ENCODE peak calls at places on chromosomes 6 and 20, in six cellular contexts. V is WTC11, Q is A549, E is endothelial cell of umbilical vein, T is HepG2, X is GM12878. P is an unnamed sample.

GRCh38 chr20:47102629-47103028 is 208.0 kb downstream of the EYA2 start:
- DNase-seq in V (no peak), X (no peak), Q (no peak), E (no peak), T (no peak), P (no peak)

GRCh38 chr6:155274533-155274932 is 10.7 kb downstream of the CLDN20 start:
- DNase-seq in Q (no peak), T (no peak), E (peak), V (no peak), X (no peak), P (no peak)

GRCh38 chr6:11685411-11686093 is 93.1 kb downstream of the ADTRP start:
- DNase-seq in V (no peak), Q (peak), T (peak), X (no peak), E (no peak), P (no peak)

GRCh38 chr20:8943638-8944037 is 125.2 kb upstream of the PLCB4 start:
- DNase-seq in V (no peak), X (no peak), E (no peak), Q (no peak), T (no peak), P (no peak)

GRCh38 chr6:163724196-163724595 is 309.7 kb downstream of the QKI start:
- DNase-seq in E (no peak), T (no peak), V (no peak), Q (no peak), X (no peak), P (no peak)

GRCh38 chr6:119171442-119171841 is 93.0 kb upstream of the FAM184A start:
- DNase-seq in E (no peak), X (no peak), Q (no peak), V (no peak), T (no peak), P (no peak)

GRCh38 chr20:34017610-34018009 is 23.9 kb downstream of the RALY start:
- DNase-seq in Q (no peak), V (no peak), X (no peak), E (no peak), T (no peak), P (no peak)

GRCh38 chr20:46775826-46776225 is 66.4 kb downstream of the SLC2A10 start:
- DNase-seq in E (no peak), V (no peak), X (no peak), Q (no peak), T (no peak), P (no peak)

GRCh38 chr20:37220796-37221195 is 40.8 kb downstream of the GHRH start:
- DNase-seq in E (no peak), V (no peak), Q (no peak), X (no peak), T (no peak), P (no peak)

GRCh38 chr6:7914991-7915789 is 4.6 kb upstream of the TXNDC5 start:
- DNase-seq in T (no peak), X (no peak), Q (no peak), E (peak), V (no peak), P (no peak)

GRCh38 chr6:142013286-142013685 is 119.4 kb upstream of the GJE1 start:
- DNase-seq in Q (peak), V (no peak), E (peak), T (no peak), X (no peak), P (no peak)

GRCh38 chr20:1798982-1799381 is 96.2 kb upstream of the SIRPA start:
- DNase-seq in V (no peak), X (no peak), Q (no peak), T (no peak), E (no peak), P (no peak)

GRCh38 chr6:77466055-77467028 is 3.1 kb upstream of the HTR1B start:
- DNase-seq in V (peak), E (peak), T (peak), X (no peak), Q (peak), P (no peak)

GRCh38 chr6:298233-299049 is 6.2 kb downstream of the DUSP22 start:
- DNase-seq in V (no peak), T (no peak), X (no peak), Q (no peak), E (peak), P (no peak)

GRCh38 chr20:34948030-34948429 is 7.6 kb downstream of the GSS start:
- DNase-seq in V (no peak), E (no peak), Q (no peak), X (no peak), T (no peak), P (no peak)

GRCh38 chr6:46590765-46591164 is 61.9 kb downstream of the CYP39A1 start:
- DNase-seq in X (no peak), E (no peak), Q (no peak), V (no peak), T (no peak), P (no peak)

GRCh38 chr6:99905209-99906106 is 88.6 kb downstream of the MCHR2 start:
- DNase-seq in V (no peak), X (no peak), E (peak), Q (peak), T (peak), P (peak)

GRCh38 chr20:62378215-62378614 is 8.7 kb upstream of the RPS21 start:
- DNase-seq in V (no peak), E (no peak), T (no peak), X (no peak), Q (no peak), P (no peak)

GRCh38 chr20:24584538-24585356 is 115.3 kb downstream of the SYNDIG1 start:
- DNase-seq in T (no peak), V (no peak), X (no peak), E (no peak), Q (no peak), P (no peak)

GRCh38 chr20:58710481-58711265 is 18.1 kb downstream of the NPEPL1 start:
- DNase-seq in X (no peak), Q (no peak), E (no peak), T (no peak), V (peak), P (no peak)

GRCh38 chr20:48283470-48284110 is 498.3 kb upstream of the SULF2 start:
- DNase-seq in E (peak), Q (no peak), V (no peak), T (peak), X (no peak), P (no peak)

GRCh38 chr6:25899580-25900408 is 25.8 kb upstream of the SLC17A3 start:
- DNase-seq in Q (no peak), E (no peak), T (peak), V (no peak), X (no peak), P (no peak)

GRCh38 chr20:47360489-47361267 is 4.2 kb upstream of the ZMYND8 start:
- DNase-seq in V (peak), X (no peak), E (peak), T (peak), Q (peak), P (peak)

GRCh38 chr6:31473780-31474725 is 23.9 kb upstream of the MICB start:
- DNase-seq in Q (no peak), V (no peak), T (no peak), E (peak), X (no peak), P (no peak)

GRCh38 chr6:13643125-13643524 is 28.0 kb downstream of the NOL7 start:
- DNase-seq in V (no peak), Q (no peak), T (no peak), X (no peak), E (no peak), P (no peak)

GRCh38 chr20:15708984-15709598 is 864.2 kb downstream of the KIF16B start:
- DNase-seq in Q (peak), E (no peak), X (no peak), V (peak), T (peak), P (peak)

GRCh38 chr20:54069501-54069971 is 858 bp downstream of the BCAS1 start:
- DNase-seq in V (no peak), Q (no peak), X (no peak), E (no peak), T (no peak), P (no peak)
- TF ChIP-seq MAX in V (no peak), Q (no peak), X (no peak), E (no peak), T (no peak), P (no peak)

GRCh38 chr6:127118505-127119360 is at the start of gene RSPO3:
- DNase-seq in Q (peak), V (peak), T (no peak), E (peak), X (no peak), P (no peak)
- TF ChIP-seq MAX in Q (no peak), V (no peak), T (no peak), E (no peak), X (no peak), P (no peak)

DNA sequence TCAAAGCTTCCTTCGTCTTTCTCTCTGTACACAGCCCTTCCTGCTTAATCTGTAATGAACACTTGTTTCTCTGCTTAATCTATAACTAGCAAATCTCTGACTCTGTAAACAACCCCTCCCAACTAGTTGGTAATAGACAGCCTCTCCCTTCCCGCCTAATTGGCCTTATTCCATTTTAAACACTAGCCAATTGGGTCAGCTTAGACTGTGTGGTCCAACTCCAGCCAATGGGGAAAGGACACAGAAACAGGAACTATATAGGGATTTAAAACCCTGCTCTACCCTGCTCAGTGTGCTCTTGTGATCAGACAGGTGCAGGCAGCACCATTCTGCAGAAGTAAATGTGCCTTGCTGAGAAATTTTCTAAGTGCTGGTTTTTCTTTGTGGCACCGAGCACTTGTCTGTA is 18.5 kb downstream of the CHD6 start:
- DNase-seq in X (no peak), V (no peak), T (no peak), Q (no peak), E (no peak), P (no peak)
- TF ChIP-seq MAX in X (no peak), V (no peak), T (no peak), Q (no peak), E (no peak), P (no peak)

GRCh38 chr6:33171096-33171888 is 21.0 kb downstream of the COL11A2 start:
- DNase-seq in E (no peak), V (no peak), Q (no peak), T (no peak), X (no peak), P (no peak)

GRCh38 chr6:33168624-33169023 is 23.6 kb downstream of the COL11A2 start:
- DNase-seq in X (no peak), Q (no peak), T (no peak), V (no peak), E (no peak), P (no peak)

GRCh38 chr6:33171889-33172203 is 20.4 kb downstream of the COL11A2 start:
- DNase-seq in E (no peak), V (no peak), Q (no peak), X (no peak), T (no peak), P (no peak)

GRCh38 chr6:33169286-33170175 is 22.7 kb downstream of the COL11A2 start:
- DNase-seq in T (no peak), E (no peak), X (no peak), Q (no peak), V (no peak), P (no peak)

DNA sequence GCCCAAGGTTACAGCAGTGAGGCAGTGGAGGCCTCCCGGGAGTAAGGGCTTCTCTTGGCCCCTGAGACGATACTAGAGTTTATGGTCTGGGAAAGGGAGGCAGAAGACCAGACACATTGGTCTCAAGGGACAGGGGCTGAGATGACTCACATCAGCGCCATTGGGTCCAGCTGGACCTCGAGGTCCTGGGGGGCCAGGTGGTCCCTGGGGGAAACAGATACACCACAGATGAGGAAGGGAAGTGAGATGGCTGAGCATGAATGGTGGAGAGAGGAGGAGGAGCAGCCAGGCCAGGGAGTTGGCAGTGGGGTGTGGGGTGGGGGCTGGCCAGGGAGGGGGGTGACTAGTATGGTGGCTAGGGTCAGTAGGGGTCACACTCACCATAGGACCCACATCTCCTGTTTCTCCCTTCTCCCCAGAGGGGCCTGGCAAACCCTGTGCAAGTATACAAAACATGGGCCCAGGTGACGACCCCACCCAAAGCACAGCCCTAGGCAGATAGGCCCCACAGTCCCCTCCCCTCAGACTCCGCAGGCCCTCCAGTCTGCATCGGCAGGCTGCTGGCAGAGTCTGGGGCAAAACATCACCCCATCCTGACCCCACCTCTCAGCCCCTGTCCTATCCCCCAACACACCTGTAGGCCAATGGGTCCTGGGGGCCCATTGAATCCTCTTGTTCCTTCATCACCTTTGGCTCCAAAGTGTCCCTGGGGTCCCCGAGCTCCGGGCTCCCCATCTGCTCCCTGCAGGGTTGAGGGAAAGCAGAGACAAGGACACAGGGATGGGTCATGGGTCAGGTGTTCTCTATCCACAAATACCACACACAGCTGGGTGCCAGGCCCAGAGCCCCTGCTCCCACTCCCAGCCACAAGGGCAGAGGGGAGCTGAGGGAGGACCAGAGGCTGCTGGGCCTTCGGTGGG is 21.8 kb downstream of the COL11A2 start:
- DNase-seq in Q (no peak), V (no peak), X (peak), T (no peak), E (no peak), P (no peak)
- TF ChIP-seq MAX in Q (no peak), V (no peak), X (no peak), T (no peak), E (no peak), P (no peak)

GRCh38 chr6:121498481-121499276 is 63.2 kb downstream of the GJA1 start:
- DNase-seq in E (no peak), T (no peak), V (no peak), Q (no peak), X (no peak), P (no peak)

GRCh38 chr6:121499666-121500065 is 64.2 kb downstream of the GJA1 start:
- DNase-seq in Q (no peak), T (no peak), X (no peak), E (no peak), V (no peak), P (no peak)

GRCh38 chr6:121503633-121504032 is 68.2 kb downstream of the GJA1 start:
- DNase-seq in Q (no peak), V (no peak), E (peak), T (no peak), X (no peak), P (no peak)

GRCh38 chr6:121492536-121492935 is 57.1 kb downstream of the GJA1 start:
- DNase-seq in E (peak), Q (no peak), X (no peak), T (no peak), V (no peak), P (no peak)

GRCh38 chr6:121497869-121498462 is 62.5 kb downstream of the GJA1 start:
- DNase-seq in E (no peak), V (no peak), Q (no peak), T (no peak), X (no peak), P (no peak)
- TF ChIP-seq MAX in E (no peak), V (no peak), Q (no peak), T (no peak), X (no peak), P (no peak)

GRCh38 chr6:53752856-53753255 is 41.9 kb upstream of the LRRC1 start:
- DNase-seq in V (no peak), Q (no peak), T (no peak), X (no peak), E (peak), P (no peak)
- TF ChIP-seq MAX in V (no peak), Q (no peak), T (no peak), X (no peak), E (no peak), P (no peak)

GRCh38 chr6:105015482-105015881 is 58.6 kb downstream of the LIN28B start:
- DNase-seq in E (no peak), T (no peak), X (no peak), Q (no peak), V (no peak), P (no peak)
- TF ChIP-seq MAX in E (no peak), T (no peak), X (no peak), Q (no peak), V (no peak), P (no peak)